ENCODE peak calls at places on chromosomes 12 and 14, in four cellular contexts. G, O, Q and N are unnamed samples.

GRCh38 chr12:4274960-4275868 is 1.7 kb downstream of the CCND2 start:
- DNase-seq in G (peak; percentile 39), O (no peak), Q (peak; percentile 35), N (peak; percentile 87)

GRCh38 chr14:53034036-53034435 is 83.2 kb upstream of the FERMT2 start:
- DNase-seq in G (no peak), O (no peak), Q (no peak), N (no peak)

GRCh38 chr14:94571395-94571794 is 9.8 kb upstream of the SERPINA5 start:
- DNase-seq in G (peak; percentile 36), O (no peak), Q (peak; percentile 20), N (no peak)

GRCh38 chr12:117045998-117046374 is 53.2 kb downstream of the TESC start:
- DNase-seq in G (no peak), O (no peak), Q (no peak), N (no peak)

GRCh38 chr14:96567289-96567899 is 65.2 kb downstream of the PAPOLA start:
- DNase-seq in G (no peak), O (no peak), Q (peak; percentile 51), N (no peak)

GRCh38 chr12:34311337-34311736 is 289.0 kb downstream of the ALG10 start:
- DNase-seq in G (no peak), O (no peak), Q (no peak), N (no peak)

GRCh38 chr14:102678394-102678793 is 85.9 kb downstream of the RCOR1 start:
- DNase-seq in G (no peak), O (no peak), Q (no peak), N (no peak)

GRCh38 chr14:65961004-65961403 is 525.2 kb upstream of the CCDC196 start:
- DNase-seq in G (peak; percentile 47), O (no peak), Q (peak; percentile 62), N (peak; percentile 1)

GRCh38 chr12:3274664-3275063 is 197.5 kb downstream of the TSPAN9 start:
- DNase-seq in G (no peak), O (no peak), Q (no peak), N (no peak)

GRCh38 chr14:54252072-54252730 is 144.6 kb upstream of the CDKN3 start:
- DNase-seq in G (no peak), O (peak; percentile 59), Q (peak; percentile 69), N (peak; percentile 81)

GRCh38 chr14:26820101-26820500 is 222.3 kb upstream of the NOVA1 start:
- DNase-seq in G (no peak), O (no peak), Q (peak; percentile 92), N (peak; percentile 29)

GRCh38 chr12:127245437-127245836 is 1021.5 kb upstream of the TMEM132C start:
- DNase-seq in G (no peak), O (peak; percentile 61), Q (peak; percentile 87), N (peak; percentile 86)

GRCh38 chr14:69260979-69261605 is 1.1 kb downstream of the GALNT16 start:
- DNase-seq in G (peak; percentile 58), O (no peak), Q (no peak), N (no peak)

GRCh38 chr14:102591372-102591943 is 991 bp upstream of the RCOR1 start:
- DNase-seq in G (peak; percentile 43), O (no peak), Q (peak; percentile 27), N (peak; percentile 57)

GRCh38 chr14:99320105-99320572 is 48.1 kb upstream of the BCL11B start:
- DNase-seq in G (peak; percentile 71), O (no peak), Q (peak; percentile 12), N (no peak)

GRCh38 chr12:47378222-47378582 is 298.4 kb upstream of the AMIGO2 start:
- DNase-seq in G (no peak), O (no peak), Q (peak; percentile 69), N (no peak)

GRCh38 chr14:53532871-53533270 is 379.7 kb upstream of the DDHD1 start:
- DNase-seq in G (no peak), O (no peak), Q (no peak), N (no peak)

GRCh38 chr12:20426191-20426590 is 57.9 kb downstream of the PDE3A start:
- DNase-seq in G (peak; percentile 19), O (no peak), Q (peak; percentile 86), N (peak; percentile 57)

GRCh38 chr12:130671556-130671955 is 44.5 kb downstream of the RIMBP2 start:
- DNase-seq in G (no peak), O (no peak), Q (no peak), N (no peak)

GRCh38 chr12:447132-447531 is 12.6 kb upstream of the B4GALNT3 start:
- DNase-seq in G (no peak), O (no peak), Q (no peak), N (no peak)

GRCh38 chr12:26648999-26649398 is 184.0 kb downstream of the ITPR2 start:
- DNase-seq in G (no peak), O (no peak), Q (no peak), N (no peak)

GRCh38 chr14:21263284-21264024 is 5.8 kb downstream of the HNRNPC start:
- DNase-seq in G (no peak), O (no peak), Q (peak; percentile 57), N (no peak)

GRCh38 chr14:21262410-21262809 is 6.8 kb downstream of the HNRNPC start:
- DNase-seq in G (no peak), O (no peak), Q (no peak), N (no peak)

GRCh38 chr14:21261824-21262223 is 7.4 kb downstream of the HNRNPC start:
- DNase-seq in G (no peak), O (no peak), Q (no peak), N (no peak)

GRCh38 chr14:21267431-21267845 is 1.8 kb downstream of the HNRNPC start:
- DNase-seq in G (no peak), O (no peak), Q (peak; percentile 47), N (no peak)

GRCh38 chr14:21264025-21264801 is 5.0 kb downstream of the HNRNPC start:
- DNase-seq in G (no peak), O (peak; percentile 42), Q (peak; percentile 92), N (peak; percentile 69)
- H3K4me3 ChIP-seq in G (no peak overlapping the region), O (no peak overlapping the region), Q (peak overlapping the region; percentile 26), N (peak overlapping the region; percentile 5)

DNA sequence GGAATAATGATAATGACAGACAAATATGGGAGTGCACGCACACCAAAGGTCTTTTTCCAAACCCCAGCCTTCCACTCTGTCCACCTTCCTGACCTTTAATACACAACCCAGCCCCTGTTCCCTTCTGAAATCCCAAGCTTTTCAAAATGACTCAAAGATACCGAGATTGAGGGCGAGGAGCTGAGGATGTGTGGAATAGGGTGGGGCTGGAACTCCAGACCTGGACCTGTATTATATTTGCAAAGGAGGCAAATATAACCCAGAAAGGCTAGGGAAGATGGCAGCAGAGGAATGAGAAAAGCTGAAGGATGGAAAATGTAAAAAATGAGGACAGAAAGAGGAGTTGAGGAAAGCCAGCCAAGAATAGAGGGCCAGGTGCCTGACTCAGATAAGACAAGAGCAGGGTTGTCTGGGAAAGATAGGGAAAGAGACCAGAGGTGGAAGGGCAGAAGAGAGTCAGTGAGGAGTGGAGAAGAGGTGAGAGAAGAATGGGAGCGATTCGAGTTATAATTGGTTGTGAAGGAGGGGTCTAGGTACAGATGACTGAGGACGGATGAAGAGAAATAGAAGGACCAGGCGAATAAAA is 1.0 kb upstream of the PTMS start:
- DNase-seq in G (no peak), O (no peak), Q (no peak), N (peak; percentile 29)
- H3K4me3 ChIP-seq in G (no peak overlapping the region), O (no peak overlapping the region), Q (peak overlapping the region; percentile 92), N (peak overlapping the region; percentile 91)

GRCh38 chr12:65463082-65463481 is 184.6 kb downstream of the MSRB3 start:
- DNase-seq in G (no peak), O (no peak), Q (no peak), N (no peak)

GRCh38 chr12:65462506-65462905 is 184.0 kb downstream of the MSRB3 start:
- DNase-seq in G (no peak), O (no peak), Q (no peak), N (no peak)

GRCh38 chr12:65460076-65460475 is 181.6 kb downstream of the MSRB3 start:
- DNase-seq in G (peak; percentile 10), O (no peak), Q (no peak), N (no peak)

GRCh38 chr12:65459545-65459944 is 181.1 kb downstream of the MSRB3 start:
- DNase-seq in G (no peak), O (no peak), Q (no peak), N (no peak)

GRCh38 chr12:65461017-65461416 is 182.5 kb downstream of the MSRB3 start:
- DNase-seq in G (no peak), O (no peak), Q (no peak), N (no peak)
- H3K4me3 ChIP-seq in G (no peak overlapping the region), O (no peak overlapping the region), Q (no peak overlapping the region), N (no peak overlapping the region)

GRCh38 chr14:93103392-93104080 is 12.2 kb downstream of the ITPK1 start:
- DNase-seq in G (no peak), O (no peak), Q (no peak), N (no peak)
- H3K4me3 ChIP-seq in G (no peak overlapping the region), O (no peak overlapping the region), Q (no peak overlapping the region), N (no peak overlapping the region)

GRCh38 chr12:50197297-50197727 is 30.1 kb upstream of the CERS5 start:
- DNase-seq in G (no peak), O (no peak), Q (no peak), N (no peak)

GRCh38 chr12:50198829-50199228 is 31.7 kb upstream of the CERS5 start:
- DNase-seq in G (no peak), O (no peak), Q (no peak), N (no peak)

GRCh38 chr12:50196537-50196936 is 29.4 kb upstream of the CERS5 start:
- DNase-seq in G (no peak), O (no peak), Q (no peak), N (no peak)

GRCh38 chr12:50192908-50193307 is 25.7 kb upstream of the CERS5 start:
- DNase-seq in G (no peak), O (no peak), Q (peak; percentile 47), N (peak; percentile 36)

DNA sequence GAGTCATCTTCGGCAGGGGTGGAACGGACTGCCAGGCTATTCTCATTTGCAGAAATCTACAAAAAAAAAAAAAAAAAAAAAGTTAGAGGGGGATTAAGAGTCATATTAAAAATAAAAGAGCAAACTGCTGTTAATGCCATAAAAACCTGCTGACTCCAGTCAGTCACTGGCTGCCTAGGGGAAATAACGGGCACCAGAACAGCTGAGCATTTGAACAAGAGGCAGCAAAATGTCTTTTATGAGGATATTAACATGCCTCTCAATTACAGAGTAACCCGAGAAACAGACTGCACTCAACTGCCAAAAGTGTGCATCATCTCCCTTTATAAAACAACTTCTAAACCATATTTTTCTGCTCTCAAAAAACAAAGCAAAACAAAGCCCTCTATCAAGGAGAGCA is 28.7 kb upstream of the CERS5 start:
- DNase-seq in G (no peak), O (peak; percentile 53), Q (no peak), N (peak; percentile 25)
- H3K4me3 ChIP-seq in G (no peak overlapping the region), O (no peak overlapping the region), Q (no peak overlapping the region), N (no peak overlapping the region)

GRCh38 chr14:32435411-32435810 is 106.3 kb downstream of the AKAP6 start:
- DNase-seq in G (no peak), O (no peak), Q (no peak), N (no peak)

GRCh38 chr14:32434180-32434579 is 105.1 kb downstream of the AKAP6 start:
- DNase-seq in G (no peak), O (no peak), Q (no peak), N (no peak)

GRCh38 chr14:32434880-32435279 is 105.8 kb downstream of the AKAP6 start:
- DNase-seq in G (no peak), O (no peak), Q (no peak), N (no peak)

GRCh38 chr14:32436993-32437392 is 107.9 kb downstream of the AKAP6 start:
- DNase-seq in G (no peak), O (no peak), Q (no peak), N (no peak)

GRCh38 chr14:32438511-32438910 is 109.4 kb downstream of the AKAP6 start:
- DNase-seq in G (no peak), O (no peak), Q (no peak), N (no peak)
- H3K4me3 ChIP-seq in G (no peak overlapping the region), O (no peak overlapping the region), Q (no peak overlapping the region), N (no peak overlapping the region)

GRCh38 chr12:106580671-106581508 is 1.9 kb upstream of the RFX4 start:
- DNase-seq in G (peak; percentile 40), O (no peak), Q (no peak), N (no peak)
- H3K4me3 ChIP-seq in G (no peak overlapping the region), O (no peak overlapping the region), Q (no peak overlapping the region), N (no peak overlapping the region)

GRCh38 chr12:49088932-49089330 is 5.7 kb downstream of the DHH start:
- DNase-seq in G (no peak), O (no peak), Q (no peak), N (no peak)
- H3K4me3 ChIP-seq in G (no peak overlapping the region), O (no peak overlapping the region), Q (no peak overlapping the region), N (no peak overlapping the region)